ENCODE peak calls at places on chromosomes 7 and 10, in six cellular contexts. Y is bronchial epithelial cell, N is ascending aorta, V is AG04450, Z is progenitor cell of endocrine pancreas, D is brain microvascular endothelial cell. R is an unnamed sample.

GRCh38 chr7:116097365-116098009 is 66.9 kb upstream of the TFEC start:
- DNase-seq in Y (peak), N (no peak), Z (no peak), D (peak), V (no peak), R (no peak)

GRCh38 chr10:36721851-36722250 is 403.5 kb upstream of the ANKRD30A start:
- DNase-seq in Y (no peak), N (no peak), V (no peak), Z (no peak), D (peak), R (no peak)

GRCh38 chr10:60236869-60237524 is 152.7 kb downstream of the ANK3 start:
- DNase-seq in Y (peak), N (peak), V (no peak), D (peak), Z (no peak), R (no peak)

GRCh38 chr10:1559311-1559710 is 178.0 kb downstream of the ADARB2 start:
- DNase-seq in N (no peak), Z (no peak), V (no peak), D (no peak), Y (no peak), R (no peak)

GRCh38 chr7:16916111-16916639 is 34.4 kb upstream of the AGR3 start:
- DNase-seq in N (no peak), D (peak), Z (no peak), V (peak), Y (peak), R (no peak)

GRCh38 chr7:127770870-127771269 is 118.9 kb downstream of the SND1 start:
- DNase-seq in Z (no peak), D (peak), Y (no peak), V (no peak), N (no peak), R (no peak)

GRCh38 chr10:91215384-91215783 is 5.1 kb upstream of the PCGF5 start:
- DNase-seq in N (no peak), D (no peak), Z (no peak), V (no peak), Y (no peak), R (no peak)

GRCh38 chr10:66773418-66773817 is 152.4 kb upstream of the LRRTM3 start:
- DNase-seq in N (no peak), V (no peak), D (no peak), Y (no peak), Z (no peak), R (no peak)

GRCh38 chr7:1062296-1063294 is 18.2 kb downstream of the GPR146 start:
- DNase-seq in V (no peak), Y (peak), N (no peak), Z (no peak), D (no peak), R (no peak)

GRCh38 chr7:98619450-98620321 is 2.6 kb downstream of the NPTX2 start:
- DNase-seq in D (no peak), Z (no peak), Y (no peak), N (no peak), V (no peak), R (no peak)

GRCh38 chr10:101769541-101770180 is 6.3 kb downstream of the FGF8 start:
- DNase-seq in Y (no peak), D (no peak), V (no peak), Z (no peak), N (no peak), R (no peak)

GRCh38 chr7:6578114-6579084 is 1.1 kb downstream of the ZDHHC4 start:
- DNase-seq in D (no peak), Z (no peak), Y (peak), N (no peak), V (no peak), R (no peak)

GRCh38 chr7:18393465-18394118 is 102.0 kb upstream of the HDAC9 start:
- DNase-seq in Z (no peak), V (no peak), D (no peak), Y (no peak), N (no peak), R (no peak)

GRCh38 chr10:3858051-3858845 is 73.2 kb upstream of the KLF6 start:
- DNase-seq in Y (peak), N (no peak), V (no peak), D (no peak), Z (no peak), R (no peak)

GRCh38 chr7:101121996-101122932 is 4.6 kb upstream of the SERPINE1 start:
- DNase-seq in N (peak), V (peak), D (peak), Z (no peak), Y (peak), R (peak)

GRCh38 chr7:92916751-92917369 is 80.5 kb upstream of the CDK6 start:
- DNase-seq in N (no peak), Y (peak), D (peak), V (no peak), Z (no peak), R (no peak)

GRCh38 chr7:90706067-90706716 is 110.1 kb downstream of the CDK14 start:
- DNase-seq in Y (no peak), Z (no peak), V (no peak), D (no peak), N (no peak), R (no peak)

GRCh38 chr7:75663302-75663907 is 75.3 kb downstream of the HIP1 start:
- DNase-seq in N (no peak), Z (no peak), V (no peak), D (no peak), Y (no peak), R (no peak)

GRCh38 chr10:124300224-124300623 is 118.5 kb downstream of the OAT start:
- DNase-seq in Y (no peak), D (no peak), Z (no peak), V (no peak), N (no peak), R (no peak)

GRCh38 chr10:103890194-103890658 is 27.8 kb downstream of the STN1 start:
- DNase-seq in Y (peak), Z (no peak), V (no peak), N (no peak), D (no peak), R (no peak)

GRCh38 chr7:133854739-133855138 is 272.4 kb upstream of the LRGUK start:
- DNase-seq in D (peak), V (no peak), Z (no peak), Y (peak), N (no peak), R (no peak)

GRCh38 chr10:71380841-71381240 is 15.9 kb upstream of the CDH23 start:
- DNase-seq in N (no peak), D (no peak), V (no peak), Y (no peak), Z (no peak), R (no peak)

GRCh38 chr10:113665806-113666354 is 2.0 kb upstream of the NRAP start:
- DNase-seq in Z (no peak), V (peak), D (peak), Y (peak), N (no peak), R (no peak)

GRCh38 chr10:34538291-34538829 is 276.7 kb downstream of the PARD3 start:
- DNase-seq in Y (peak), Z (no peak), N (no peak), V (no peak), D (no peak), R (no peak)

GRCh38 chr7:503046-503574 is 16.5 kb downstream of the PDGFA start:
- DNase-seq in N (no peak), V (no peak), D (no peak), Y (no peak), Z (no peak), R (no peak)

GRCh38 chr7:38229386-38229785 is 44.0 kb downstream of the TARP start:
- DNase-seq in Y (no peak), Z (no peak), N (no peak), V (no peak), D (peak), R (no peak)

GRCh38 chr7:80150621-80151273 is 16.1 kb downstream of the GNAI1 start:
- DNase-seq in V (no peak), Z (no peak), D (peak), N (no peak), Y (peak), R (no peak)

GRCh38 chr10:13660545-13660920 is 73.8 kb downstream of the PRPF18 start:
- DNase-seq in V (no peak), D (no peak), Y (peak), Z (no peak), N (no peak), R (no peak)

GRCh38 chr10:111830360-111830759 is 353.2 kb downstream of the GPAM start:
- DNase-seq in D (no peak), N (no peak), Z (no peak), V (no peak), Y (no peak), R (no peak)

GRCh38 chr7:39384386-39384785 is 181.8 kb upstream of the YAE1 start:
- DNase-seq in Z (no peak), V (no peak), Y (no peak), N (no peak), D (no peak), R (no peak)

GRCh38 chr7:39392151-39392550 is 174.1 kb upstream of the YAE1 start:
- DNase-seq in N (no peak), V (no peak), D (no peak), Y (no peak), Z (no peak), R (no peak)

GRCh38 chr7:39386718-39387117 is 179.5 kb upstream of the YAE1 start:
- DNase-seq in Z (no peak), D (no peak), N (no peak), Y (no peak), V (no peak), R (no peak)
- TF ChIP-seq CTCF in Z (no peak), D (peak), N (no peak), Y (no peak), V (no peak), R (no peak)

DNA sequence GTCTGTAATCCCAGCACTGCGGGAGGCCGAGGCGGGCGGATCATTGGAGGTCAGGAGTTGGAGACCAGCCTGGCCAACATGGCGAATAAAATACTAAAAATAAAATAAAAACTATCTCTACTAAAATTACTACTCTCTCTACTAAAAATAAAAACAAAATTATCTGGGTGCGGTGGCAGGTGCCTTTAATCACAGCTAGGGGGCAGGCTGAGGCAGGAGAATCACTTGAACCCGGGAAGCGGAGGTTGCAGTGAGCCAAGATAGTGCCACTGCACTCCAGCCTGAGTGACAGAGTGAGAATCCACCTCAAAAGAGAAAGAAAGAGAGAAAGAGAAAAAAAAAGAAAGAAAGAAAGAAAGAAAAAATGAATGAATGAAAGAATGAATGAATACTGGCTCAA is 351.4 kb downstream of the ELMO1 start:
- DNase-seq in Z (no peak), N (no peak), V (no peak), Y (no peak), D (no peak), R (no peak)
- TF ChIP-seq CTCF in Z (no peak), N (no peak), V (no peak), Y (no peak), D (no peak), R (no peak)

GRCh38 chr7:94556028-94556427 is 46.4 kb downstream of the CASD1 start:
- DNase-seq in D (no peak), V (no peak), Z (no peak), Y (no peak), N (no peak), R (no peak)
- TF ChIP-seq CTCF in D (no peak), V (no peak), Z (no peak), Y (no peak), N (no peak), R (no peak)

DNA sequence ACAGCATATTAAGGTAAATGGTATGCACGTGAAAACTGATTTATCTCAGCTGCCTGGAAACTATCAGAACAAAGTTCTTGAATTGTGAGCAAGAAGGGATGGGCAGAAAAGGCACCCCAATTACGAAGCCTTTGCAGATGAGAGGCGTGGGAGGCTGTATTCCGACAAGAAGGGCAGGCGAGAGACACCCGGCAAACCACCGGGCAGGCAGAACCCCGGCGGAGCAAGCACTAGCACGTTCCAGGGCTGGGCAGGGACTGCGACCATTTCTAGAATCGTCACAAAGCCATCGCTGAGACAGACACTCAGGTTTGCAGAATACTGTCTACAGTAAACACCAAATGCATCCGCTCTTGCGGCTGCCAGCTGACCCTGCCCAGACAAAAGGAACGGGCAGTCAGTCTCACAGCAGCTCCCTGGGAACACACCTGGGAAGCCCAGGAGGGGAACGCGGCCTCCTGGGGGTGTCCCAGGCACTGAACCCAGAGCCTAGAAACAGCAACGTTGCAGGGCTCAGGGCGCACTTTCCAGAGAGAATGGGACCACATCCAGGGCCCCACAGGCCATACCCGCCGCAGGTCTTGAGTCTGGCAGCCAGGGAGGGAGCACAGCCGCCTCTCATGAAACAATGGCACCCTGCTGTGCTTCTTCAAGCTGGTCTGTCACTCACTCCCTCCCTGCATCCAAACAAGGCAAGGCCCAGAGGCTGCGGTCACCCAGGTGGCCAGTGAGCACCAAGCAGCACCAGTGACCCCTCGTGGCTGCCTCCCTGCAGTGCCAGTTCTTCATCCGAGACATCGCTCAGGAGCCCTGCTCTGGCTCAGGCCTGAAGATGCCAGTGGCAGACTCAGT is 261.9 kb downstream of the PTPRN2 start:
- DNase-seq in D (peak), N (no peak), Y (peak), V (no peak), Z (peak), R (no peak)
- TF ChIP-seq CTCF in D (no peak), N (no peak), Y (peak), V (no peak), Z (peak), R (no peak)

DNA sequence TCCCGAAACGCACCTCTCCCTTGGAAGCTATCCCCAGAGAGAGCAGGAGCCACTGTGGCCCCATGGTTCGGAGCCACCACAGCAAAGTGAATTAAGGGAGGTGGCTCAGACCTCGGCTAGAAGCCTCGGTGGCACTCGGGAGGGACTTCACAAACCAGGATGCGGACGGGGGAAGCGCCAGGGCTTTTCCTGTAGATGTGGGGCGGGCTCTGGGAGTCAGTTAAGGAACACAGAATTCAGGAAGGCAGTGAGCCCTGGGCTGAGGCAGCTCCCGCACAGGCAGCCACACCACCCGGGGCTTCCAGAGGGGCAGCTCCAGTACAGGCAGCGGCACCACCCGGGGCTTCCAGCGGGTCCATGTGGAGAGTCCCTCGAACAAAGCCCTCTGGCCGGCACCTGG is 42.7 kb upstream of the DPYSL4 start:
- DNase-seq in Z (no peak), V (no peak), N (no peak), D (no peak), Y (no peak), R (no peak)
- TF ChIP-seq CTCF in Z (no peak), V (no peak), N (no peak), D (no peak), Y (no peak), R (no peak)

DNA sequence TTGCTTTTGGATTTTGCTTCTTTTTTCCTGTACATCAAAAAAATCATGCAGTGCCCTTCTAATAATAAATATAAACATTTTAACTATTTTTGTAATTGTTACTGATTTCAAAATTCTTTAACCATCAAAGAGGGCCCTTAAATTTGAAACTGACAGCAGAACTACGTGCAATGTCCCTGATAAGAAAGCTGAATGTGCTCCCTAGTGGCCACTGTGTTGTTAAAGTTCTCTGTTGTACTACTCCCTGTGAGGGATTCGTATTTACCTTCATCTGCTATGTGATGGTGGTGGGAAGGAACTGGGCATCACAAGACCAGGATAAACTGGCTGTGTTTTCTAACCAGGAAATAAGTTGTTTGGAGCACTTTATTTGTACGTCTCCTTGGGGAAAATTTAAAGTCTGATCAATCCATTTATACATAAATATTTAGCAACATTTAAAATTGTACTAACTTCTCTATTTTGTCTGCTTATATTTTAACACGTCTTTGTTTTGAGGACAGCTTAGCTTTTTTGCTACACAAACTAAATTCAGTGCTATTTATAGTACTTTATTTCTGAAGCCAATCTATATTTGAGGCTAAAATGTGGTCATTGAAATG is 322.4 kb downstream of the HGF start:
- DNase-seq in D (peak), V (peak), Z (no peak), N (no peak), Y (peak), R (no peak)
- TF ChIP-seq CTCF in D (peak), V (peak), Z (peak), N (no peak), Y (peak), R (no peak)